ENCODE peak calls at places on chromosomes 3 and 15, in eight cellular contexts. N is ureter; J is left ventricle myocardium inferior; G is activated effector memory CD4-positive, alpha-beta T cell treated with Interleukin-2 at 50 U/mL for 16 hours; H is NCI-H1694 treated with DMSO at 0.1 percent for 48 hours; O is activated naive CD4-positive, alpha-beta T cell treated with anti-CD3 and anti-CD28 coated beads, Interleukin-2, amount 50 U/mL, for 16 hours; F is tibial artery; D is NCI-H748 treated with DMSO at 0.1 percent for 48 hours. R is an unnamed sample.

GRCh38 chr15:95284933-95285401 is 1045.5 kb upstream of the NR2F2 start:
- DNase-seq in J (no peak), N (no peak), D (no peak), O (no peak), F (no peak), H (no peak), G (no peak), R (no peak)

GRCh38 chr3:47057212-47057671 is 77.8 kb downstream of the NBEAL2 start:
- DNase-seq in F (no peak), H (no peak), O (peak; percentile 47), D (no peak), G (peak; percentile 30), N (no peak), J (no peak), R (no peak)

GRCh38 chr15:101799665-101800064 is 3.6 kb upstream of the OR4F6 start:
- DNase-seq in H (no peak), N (no peak), O (no peak), F (no peak), G (no peak), J (no peak), D (no peak), R (no peak)

GRCh38 chr15:35912196-35912595 is 366.2 kb upstream of the DPH6 start:
- DNase-seq in J (no peak), N (no peak), H (peak; percentile 1), F (no peak), G (no peak), O (no peak), D (no peak), R (no peak)

GRCh38 chr3:88150371-88150770 is 612 bp downstream of the C3orf38 start:
- DNase-seq in F (no peak), N (no peak), H (no peak), J (no peak), D (no peak), G (no peak), O (peak; percentile 24), R (no peak)

GRCh38 chr3:111594205-111594604 is 941 bp downstream of the ZBED2 start:
- DNase-seq in G (no peak), F (no peak), H (no peak), J (no peak), N (no peak), O (no peak), D (no peak), R (no peak)

GRCh38 chr3:30685267-30685667 is 78.9 kb downstream of the TGFBR2 start:
- DNase-seq in D (no peak), F (no peak), O (no peak), J (no peak), N (no peak), G (no peak), H (no peak), R (no peak)

GRCh38 chr15:101115318-101115886 is 136.4 kb downstream of the CHSY1 start:
- DNase-seq in J (no peak), F (peak; percentile 33), O (no peak), H (no peak), G (no peak), N (no peak), D (no peak), R (no peak)

GRCh38 chr15:75302318-75302717 is 19.7 kb downstream of the GOLGA6D start:
- DNase-seq in O (no peak), J (no peak), F (no peak), H (no peak), N (no peak), D (no peak), G (no peak), R (no peak)

R was measured in HT-29.